ENCODE peak calls at places on chromosome 4, in eight cellular contexts. One of them, this sample, is unnamed.

GRCh38 chr4:168221298-168221697 is 97.3 kb downstream of the DDX60 start:
- DNase-seq in NCI-H446 treated with DMSO at 0.1 percent for 48 hours: no peak
- DNase-seq in tibial nerve: no peak
- DNase-seq in HepG2: no peak
- DNase-seq in uterus: no peak
- DNase-seq in AG09309: peak
- DNase-seq in activated T-helper 1 cell treated with anti-CD3 and anti-CD28 coated beads, Interleukin-2, amount 50 U/mL, for 16 hours: no peak
- DNase-seq in bronchial epithelial cell: peak
- DNase-seq in this sample: peak

GRCh38 chr4:100098011-100098545 is 92.2 kb downstream of the DDIT4L start:
- DNase-seq in AG09309: no peak
- DNase-seq in tibial nerve: no peak
- DNase-seq in bronchial epithelial cell: no peak
- DNase-seq in HepG2: no peak
- DNase-seq in activated T-helper 1 cell treated with anti-CD3 and anti-CD28 coated beads, Interleukin-2, amount 50 U/mL, for 16 hours: no peak
- DNase-seq in NCI-H446 treated with DMSO at 0.1 percent for 48 hours: no peak
- DNase-seq in uterus: no peak
- DNase-seq in this sample: no peak

GRCh38 chr4:175253184-175253902 is 335.2 kb downstream of the ADAM29 start:
- DNase-seq in activated T-helper 1 cell treated with anti-CD3 and anti-CD28 coated beads, Interleukin-2, amount 50 U/mL, for 16 hours: no peak
- DNase-seq in AG09309: no peak
- DNase-seq in HepG2: no peak
- DNase-seq in uterus: no peak
- DNase-seq in tibial nerve: no peak
- DNase-seq in bronchial epithelial cell: peak
- DNase-seq in NCI-H446 treated with DMSO at 0.1 percent for 48 hours: no peak
- DNase-seq in this sample: no peak

GRCh38 chr4:108120789-108121188 is 47.9 kb downstream of the LEF1 start:
- DNase-seq in HepG2: no peak
- DNase-seq in AG09309: no peak
- DNase-seq in activated T-helper 1 cell treated with anti-CD3 and anti-CD28 coated beads, Interleukin-2, amount 50 U/mL, for 16 hours: no peak
- DNase-seq in tibial nerve: no peak
- DNase-seq in uterus: no peak
- DNase-seq in NCI-H446 treated with DMSO at 0.1 percent for 48 hours: no peak
- DNase-seq in bronchial epithelial cell: no peak
- DNase-seq in this sample: no peak

GRCh38 chr4:163132469-163133222 is 34.0 kb downstream of the NAF1 start:
- DNase-seq in AG09309: no peak
- DNase-seq in bronchial epithelial cell: no peak
- DNase-seq in NCI-H446 treated with DMSO at 0.1 percent for 48 hours: no peak
- DNase-seq in uterus: no peak
- DNase-seq in tibial nerve: no peak
- DNase-seq in HepG2: no peak
- DNase-seq in activated T-helper 1 cell treated with anti-CD3 and anti-CD28 coated beads, Interleukin-2, amount 50 U/mL, for 16 hours: no peak
- DNase-seq in this sample: no peak

GRCh38 chr4:159526172-159526571 is 423.3 kb downstream of the RAPGEF2 start:
- DNase-seq in NCI-H446 treated with DMSO at 0.1 percent for 48 hours: no peak
- DNase-seq in activated T-helper 1 cell treated with anti-CD3 and anti-CD28 coated beads, Interleukin-2, amount 50 U/mL, for 16 hours: no peak
- DNase-seq in AG09309: no peak
- DNase-seq in HepG2: no peak
- DNase-seq in bronchial epithelial cell: peak
- DNase-seq in tibial nerve: no peak
- DNase-seq in uterus: no peak
- DNase-seq in this sample: no peak

GRCh38 chr4:99403380-99404194 is 31.6 kb downstream of the ADH7 start:
- DNase-seq in activated T-helper 1 cell treated with anti-CD3 and anti-CD28 coated beads, Interleukin-2, amount 50 U/mL, for 16 hours: no peak
- DNase-seq in bronchial epithelial cell: peak
- DNase-seq in tibial nerve: no peak
- DNase-seq in uterus: no peak
- DNase-seq in AG09309: no peak
- DNase-seq in HepG2: peak
- DNase-seq in NCI-H446 treated with DMSO at 0.1 percent for 48 hours: no peak
- DNase-seq in this sample: no peak

GRCh38 chr4:139779653-139780052 is 114.0 kb downstream of the MGST2 start:
- DNase-seq in uterus: no peak
- DNase-seq in AG09309: no peak
- DNase-seq in HepG2: no peak
- DNase-seq in tibial nerve: no peak
- DNase-seq in bronchial epithelial cell: no peak
- DNase-seq in activated T-helper 1 cell treated with anti-CD3 and anti-CD28 coated beads, Interleukin-2, amount 50 U/mL, for 16 hours: no peak
- DNase-seq in NCI-H446 treated with DMSO at 0.1 percent for 48 hours: no peak
- DNase-seq in this sample: no peak

GRCh38 chr4:108744307-108744706 is 18.5 kb downstream of the ETNPPL start:
- DNase-seq in AG09309: no peak
- DNase-seq in HepG2: peak
- DNase-seq in bronchial epithelial cell: no peak
- DNase-seq in tibial nerve: no peak
- DNase-seq in NCI-H446 treated with DMSO at 0.1 percent for 48 hours: no peak
- DNase-seq in activated T-helper 1 cell treated with anti-CD3 and anti-CD28 coated beads, Interleukin-2, amount 50 U/mL, for 16 hours: no peak
- DNase-seq in uterus: no peak
- DNase-seq in this sample: no peak

GRCh38 chr4:54439831-54440243 is 210.7 kb downstream of the PDGFRA start:
- DNase-seq in uterus: peak
- DNase-seq in NCI-H446 treated with DMSO at 0.1 percent for 48 hours: no peak
- DNase-seq in bronchial epithelial cell: no peak
- DNase-seq in HepG2: no peak
- DNase-seq in activated T-helper 1 cell treated with anti-CD3 and anti-CD28 coated beads, Interleukin-2, amount 50 U/mL, for 16 hours: no peak
- DNase-seq in AG09309: peak
- DNase-seq in tibial nerve: no peak
- DNase-seq in this sample: peak

GRCh38 chr4:152328595-152328994 is 207.3 kb downstream of the FBXW7 start:
- DNase-seq in tibial nerve: no peak
- DNase-seq in bronchial epithelial cell: peak
- DNase-seq in NCI-H446 treated with DMSO at 0.1 percent for 48 hours: no peak
- DNase-seq in AG09309: peak
- DNase-seq in uterus: no peak
- DNase-seq in HepG2: no peak
- DNase-seq in activated T-helper 1 cell treated with anti-CD3 and anti-CD28 coated beads, Interleukin-2, amount 50 U/mL, for 16 hours: no peak
- DNase-seq in this sample: no peak

GRCh38 chr4:114927881-114928280 is 185.5 kb downstream of the NDST4 start:
- DNase-seq in HepG2: no peak
- DNase-seq in AG09309: no peak
- DNase-seq in bronchial epithelial cell: no peak
- DNase-seq in tibial nerve: no peak
- DNase-seq in NCI-H446 treated with DMSO at 0.1 percent for 48 hours: no peak
- DNase-seq in activated T-helper 1 cell treated with anti-CD3 and anti-CD28 coated beads, Interleukin-2, amount 50 U/mL, for 16 hours: no peak
- DNase-seq in uterus: no peak
- DNase-seq in this sample: no peak